ENCODE peak calls at places on chromosomes 11 and 22, in ten cellular contexts. P is cardiac muscle cell, L is heart left ventricle, C is GM13977, T is left ventricle myocardium inferior, U is mucosa of descending colon, Q is heart right ventricle, Z is choroid plexus epithelial cell, B is GM10248, X is Caco-2. S is an unnamed sample.

GRCh38 chr22:49323751-49324415 is 503.8 kb downstream of the BRD1 start:
- DNase-seq in P (no peak), L (no peak), C (peak; percentile 7), T (no peak), U (no peak), Q (no peak), Z (no peak), B (peak; percentile 10), X (no peak), S (no peak)

GRCh38 chr22:27238935-27239510 is 562.5 kb downstream of the MN1 start:
- DNase-seq in P (peak; percentile 100), L (peak; percentile 87), C (no peak), T (peak; percentile 89), U (peak; percentile 32), Q (peak; percentile 82), Z (peak; percentile 99), B (no peak), X (peak; percentile 65), S (peak; percentile 90)

GRCh38 chr11:82174610-82175009 is 559.1 kb downstream of the FAM181B start:
- DNase-seq in P (no peak), L (no peak), C (no peak), T (no peak), U (no peak), Q (no peak), Z (peak; percentile 0), B (no peak), X (peak; percentile 40), S (no peak)

GRCh38 chr11:3195251-3196160 is 23.1 kb downstream of the MRGPRG start:
- DNase-seq in P (peak; percentile 42), L (no peak), C (no peak), T (no peak), U (no peak), Q (no peak), Z (no peak), B (no peak), X (peak; percentile 35), S (peak; percentile 29)

GRCh38 chr11:107044503-107044902 is 26.2 kb upstream of the GUCY1A2 start:
- DNase-seq in P (no peak), L (no peak), C (no peak), T (no peak), U (no peak), Q (no peak), Z (peak; percentile 41), B (no peak), X (no peak), S (no peak)

GRCh38 chr11:8222820-8223512 is 40.7 kb downstream of the LMO1 start:
- DNase-seq in P (no peak), L (no peak), C (no peak), T (no peak), U (peak; percentile 51), Q (no peak), Z (no peak), B (no peak), X (no peak), S (no peak)

GRCh38 chr11:119404872-119405271 is 18.1 kb downstream of the THY1 start:
- DNase-seq in P (no peak), L (no peak), C (peak; percentile 2), T (no peak), U (no peak), Q (no peak), Z (no peak), B (no peak), X (no peak), S (no peak)

GRCh38 chr11:44699497-44699896 is 27.3 kb upstream of the TSPAN18 start:
- DNase-seq in P (no peak), L (no peak), C (no peak), T (no peak), U (no peak), Q (no peak), Z (no peak), B (no peak), X (no peak), S (no peak)

GRCh38 chr11:85718126-85718943 is 32.3 kb upstream of the CCDC89 start:
- DNase-seq in P (no peak), L (no peak), C (no peak), T (no peak), U (no peak), Q (no peak), Z (no peak), B (no peak), X (no peak), S (no peak)

GRCh38 chr22:31206896-31207687 is 5.0 kb upstream of the LIMK2 start:
- DNase-seq in P (no peak), L (peak; percentile 49), C (no peak), T (peak; percentile 57), U (peak; percentile 72), Q (peak; percentile 65), Z (peak; percentile 15), B (no peak), X (peak; percentile 81), S (peak; percentile 77)

GRCh38 chr11:122690801-122691649 is 35.5 kb downstream of the UBASH3B start:
- DNase-seq in P (peak; percentile 73), L (no peak), C (no peak), T (no peak), U (no peak), Q (no peak), Z (peak; percentile 82), B (no peak), X (no peak), S (no peak)

GRCh38 chr11:68756171-68756766 is 4.9 kb upstream of the TESMIN start:
- DNase-seq in P (no peak), L (no peak), C (no peak), T (no peak), U (no peak), Q (no peak), Z (no peak), B (no peak), X (no peak), S (no peak)

GRCh38 chr11:128643661-128644060 is 50.2 kb upstream of the FLI1 start:
- DNase-seq in P (no peak), L (no peak), C (no peak), T (no peak), U (no peak), Q (no peak), Z (no peak), B (no peak), X (peak; percentile 27), S (no peak)

GRCh38 chr11:119094816-119095065 is 6.9 kb downstream of the DPAGT1 start:
- DNase-seq in P (peak; percentile 87), L (peak; percentile 85), C (peak; percentile 79), T (peak; percentile 85), U (peak; percentile 92), Q (peak; percentile 85), Z (peak; percentile 89), B (peak; percentile 67), X (peak; percentile 93), S (peak; percentile 81)

GRCh38 chr11:13486926-13487660 is 8.7 kb downstream of the PTH start:
- DNase-seq in P (peak; percentile 58), L (peak; percentile 32), C (peak; percentile 26), T (peak; percentile 63), U (peak; percentile 78), Q (peak; percentile 72), Z (peak; percentile 44), B (no peak), X (peak; percentile 84), S (peak; percentile 84)

GRCh38 chr11:13487661-13488030 is 8.2 kb downstream of the PTH start:
- DNase-seq in P (peak; percentile 27), L (no peak), C (peak; percentile 42), T (no peak), U (no peak), Q (no peak), Z (peak; percentile 40), B (no peak), X (peak; percentile 51), S (peak; percentile 28)
- TF ChIP-seq CTCF in P (peak; percentile 35), L (no peak), C (peak; percentile 51), T (no peak), U (peak; percentile 10), Q (peak; percentile 10), Z (peak; percentile 50), B (peak; percentile 35), X (peak; percentile 52), S (peak; percentile 11)

DNA sequence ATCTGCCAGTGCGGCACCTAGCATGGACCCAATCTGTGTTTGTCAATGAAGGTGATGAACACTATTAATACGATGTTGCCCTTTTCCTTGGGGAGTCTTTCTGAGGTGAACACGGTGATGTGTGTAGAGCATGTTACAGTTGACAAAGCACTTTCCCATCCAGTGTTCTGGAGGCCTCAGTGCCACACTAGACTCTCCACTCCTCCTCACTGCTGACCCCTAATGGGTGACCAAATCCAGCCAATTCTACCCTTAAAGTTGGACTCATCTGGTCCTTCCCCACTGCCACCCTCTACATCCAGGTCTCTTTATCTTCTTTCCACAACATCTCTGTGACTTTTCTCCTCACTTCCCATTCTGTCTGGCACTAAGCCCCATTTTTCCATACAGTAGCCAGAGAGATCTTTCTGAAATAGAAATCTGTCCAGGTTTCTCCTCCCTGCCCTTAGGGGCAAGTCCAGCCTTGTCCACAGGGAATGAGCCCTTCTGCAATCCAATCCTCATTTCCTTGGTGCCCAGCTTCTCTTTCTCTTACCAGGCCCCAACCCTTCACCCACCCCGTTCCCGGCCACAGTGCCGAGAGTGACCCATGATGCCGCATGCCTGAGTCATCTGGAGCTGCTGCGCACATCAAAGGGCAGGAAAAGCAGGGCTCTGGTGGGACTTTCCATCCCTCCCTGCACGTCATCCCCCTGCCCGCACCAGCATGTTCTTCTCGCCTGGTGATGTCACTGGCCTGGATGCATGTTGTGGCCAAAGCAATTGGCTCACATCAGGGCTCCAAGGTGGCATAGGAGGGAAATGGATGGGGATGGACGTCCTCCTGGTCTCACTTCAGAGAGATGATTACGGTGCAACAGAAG is 64.2 kb downstream of the RASSF10 start:
- DNase-seq in P (peak; percentile 10), L (no peak), C (no peak), T (no peak), U (no peak), Q (no peak), Z (peak; percentile 62), B (no peak), X (no peak), S (peak; percentile 85)
- TF ChIP-seq CTCF in P (no peak), L (no peak), C (no peak), T (no peak), U (no peak), Q (no peak), Z (no peak), B (no peak), X (no peak), S (no peak)

GRCh38 chr11:40293655-40294342 is 1165.7 kb downstream of the LRRC4C start:
- DNase-seq in P (peak; percentile 90), L (peak; percentile 32), C (peak; percentile 78), T (peak; percentile 38), U (peak; percentile 45), Q (peak; percentile 44), Z (peak; percentile 95), B (peak; percentile 76), X (peak; percentile 78), S (peak; percentile 20)
- TF ChIP-seq CTCF in P (peak; percentile 96), L (peak; percentile 80), C (peak; percentile 89), T (peak; percentile 81), U (peak; percentile 40), Q (peak; percentile 79), Z (peak; percentile 99), B (peak; percentile 76), X (peak; percentile 93), S (no peak)

DNA sequence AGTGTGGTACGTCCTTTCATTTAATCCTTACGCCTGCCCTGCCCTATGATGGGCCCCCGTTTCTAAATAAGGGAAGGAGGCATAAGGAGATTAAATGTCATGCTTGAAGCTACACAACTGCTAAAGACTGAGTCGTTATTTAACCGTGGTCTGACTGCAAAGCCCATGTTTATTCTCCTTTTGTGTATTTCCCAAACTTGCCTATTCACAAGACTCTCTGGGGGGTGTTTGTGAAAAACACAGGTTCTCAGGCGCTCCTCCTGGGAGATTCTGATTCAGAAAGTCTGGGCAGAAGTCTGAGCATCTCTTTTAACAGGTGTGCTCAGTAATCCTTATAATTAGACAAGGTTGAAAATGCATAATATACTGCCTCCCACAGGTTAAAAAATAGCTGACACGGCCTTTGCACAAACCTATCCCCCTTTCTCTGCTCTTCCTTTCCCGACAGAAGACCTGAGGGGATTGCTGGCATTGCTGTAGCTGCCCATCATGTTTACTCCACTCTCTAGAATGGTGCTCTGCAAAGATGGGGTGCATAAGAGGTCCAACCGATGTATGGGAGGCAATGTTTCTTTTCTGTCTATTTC is 56.4 kb upstream of the ZBTB44 start:
- DNase-seq in P (no peak), L (no peak), C (peak; percentile 38), T (no peak), U (no peak), Q (no peak), Z (peak; percentile 9), B (peak; percentile 36), X (peak; percentile 34), S (no peak)
- TF ChIP-seq CTCF in P (no peak), L (no peak), C (peak; percentile 32), T (no peak), U (no peak), Q (no peak), Z (peak; percentile 38), B (peak; percentile 25), X (peak; percentile 26), S (no peak)

S was measured in Calu3.